ENCODE peak calls at places on chromosomes 2 and 18, in four cellular contexts. L is mesenchymal stem cell, I is H9, G is neuronal stem cell. O is an unnamed sample. For H3K9me3, the result is how much of the 10 kb centered on the place peaks cover.

GRCh38 chr2:15930589-15931513 is 9.5 kb upstream of the MYCN start:
- DNase-seq in L (no peak), I (no peak), G (no peak), O (no peak)

GRCh38 chr2:173555833-173556232 is 201.2 kb downstream of the CDCA7 start:
- DNase-seq in L (no peak), I (no peak), G (no peak), O (no peak)

GRCh38 chr2:111178730-111179405 is 58.2 kb downstream of the BCL2L11 start:
- DNase-seq in L (peak), I (no peak), G (no peak), O (peak)

GRCh38 chr2:112268547-112268946 is 6.8 kb upstream of the ZC3H6 start:
- DNase-seq in L (no peak), I (no peak), G (no peak), O (no peak)

GRCh38 chr18:34639662-34640061 is 70.4 kb upstream of the DTNA start:
- DNase-seq in L (no peak), I (no peak), G (no peak), O (no peak)

GRCh38 chr2:20682166-20682565 is 15.2 kb downstream of the GDF7 start:
- DNase-seq in L (peak), I (peak), G (no peak), O (no peak)

GRCh38 chr2:210028178-210028577 is 25.7 kb downstream of the RPE start:
- DNase-seq in L (no peak), I (no peak), G (no peak), O (no peak)

GRCh38 chr18:46759885-46760284 is 3.0 kb upstream of the ST8SIA5 start:
- DNase-seq in L (no peak), I (no peak), G (no peak), O (no peak)

GRCh38 chr2:229543176-229543873 is 171.0 kb downstream of the DNER start:
- DNase-seq in L (no peak), I (no peak), G (no peak), O (no peak)

GRCh38 chr18:70221156-70221910 is 15.8 kb upstream of the RTTN start:
- DNase-seq in L (no peak), I (peak), G (peak), O (no peak)

GRCh38 chr2:54469484-54470053 is 13.4 kb downstream of the SPTBN1 start:
- DNase-seq in L (no peak), I (no peak), G (no peak), O (no peak)

DNA sequence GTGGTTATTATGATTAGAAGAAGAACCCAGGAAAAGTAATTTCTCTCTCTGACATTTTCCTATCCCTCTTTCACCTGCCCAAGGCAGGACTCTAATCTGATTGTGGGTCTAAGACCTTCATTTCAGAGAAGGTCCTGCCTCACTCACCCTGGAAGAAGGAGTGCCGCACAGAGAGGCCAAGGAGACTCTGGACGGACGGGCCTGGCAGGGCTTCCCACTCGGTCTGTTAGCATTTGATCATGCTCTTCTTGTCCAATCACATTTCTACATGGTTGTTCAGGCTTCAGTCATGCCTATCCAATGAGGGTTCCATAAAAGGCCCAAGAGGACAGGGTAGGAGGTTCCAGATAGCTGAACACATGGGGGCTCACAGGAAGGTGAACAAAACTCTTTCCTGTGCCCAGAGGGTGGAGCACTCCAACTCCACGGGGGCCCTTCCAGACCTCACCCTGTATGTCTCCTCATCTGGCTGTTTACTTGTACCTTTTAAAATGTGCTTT is 27.0 kb downstream of the ZNF892 start:
- DNase-seq in L (no peak), I (no peak), G (no peak), O (no peak)
- H3K9me3 ChIP-seq in L (under half), I (under half), G (under half), O (under half)

GRCh38 chr2:127770973-127771735 is 39.8 kb downstream of the WDR33 start:
- DNase-seq in L (peak), I (no peak), G (no peak), O (peak)
- H3K9ac ChIP-seq in L (peak), I (no peak), G (no peak), O (no peak)

GRCh38 chr2:120818441-120818920 is 82.8 kb downstream of the GLI2 start:
- DNase-seq in L (peak), I (no peak), G (no peak), O (no peak)

GRCh38 chr2:120820885-120821279 is 85.2 kb downstream of the GLI2 start:
- DNase-seq in L (peak), I (no peak), G (no peak), O (no peak)

GRCh38 chr2:120817956-120818325 is 82.3 kb downstream of the GLI2 start:
- DNase-seq in L (no peak), I (no peak), G (no peak), O (no peak)

GRCh38 chr2:120820263-120820884 is 84.7 kb downstream of the GLI2 start:
- DNase-seq in L (peak), I (no peak), G (peak), O (no peak)

DNA sequence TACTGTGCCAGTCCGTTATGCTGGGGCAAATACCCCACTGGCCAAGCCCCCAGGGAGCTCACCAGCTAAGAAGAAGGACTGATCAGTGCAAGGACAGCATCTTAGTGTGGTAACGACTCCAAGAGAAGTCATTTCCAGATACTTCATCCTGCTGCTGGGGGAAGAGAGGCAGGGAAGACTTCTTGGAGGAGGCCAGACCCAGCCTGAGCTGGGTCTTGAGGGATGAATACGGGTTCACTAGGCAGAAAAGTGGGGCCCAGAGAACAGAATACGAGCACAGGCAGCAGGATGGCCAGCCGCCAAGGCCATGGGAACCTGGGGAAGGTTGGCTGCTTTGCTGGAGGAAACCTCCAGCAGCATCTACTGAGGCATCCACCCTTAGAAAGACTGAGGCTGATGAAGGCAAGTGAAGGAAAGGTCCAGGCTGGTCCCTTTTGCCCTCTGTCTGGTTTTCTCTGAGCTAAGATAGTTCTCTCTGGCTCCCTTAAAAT is 84.1 kb downstream of the GLI2 start:
- DNase-seq in L (no peak), I (no peak), G (no peak), O (no peak)
- H2BK5ac ChIP-seq in L (no peak), I (no peak), G (no peak), O (no peak)

DNA sequence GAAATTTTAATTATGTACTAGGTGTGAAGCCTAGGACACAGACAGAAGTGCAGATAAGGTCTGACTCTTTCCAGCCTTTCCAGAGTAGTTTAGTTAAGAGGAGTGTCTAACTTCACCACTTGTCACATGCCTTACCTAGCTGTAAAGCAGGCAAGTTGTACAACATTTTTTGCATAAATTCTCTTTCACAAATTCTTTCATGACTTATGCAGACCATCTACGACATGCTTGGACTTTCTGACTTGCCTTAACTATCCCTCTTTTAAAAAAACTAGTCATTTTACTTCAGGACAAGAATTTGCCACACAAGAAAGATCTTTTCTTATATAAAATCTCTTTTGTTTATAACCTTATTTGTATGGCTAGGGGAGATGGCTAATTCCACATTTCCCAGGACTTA is 1273.6 kb upstream of the SLC39A10 start:
- DNase-seq in L (peak), I (no peak), G (peak), O (peak)
- H3K9me3 ChIP-seq in L (half or more), I (under half), G (under half), O (under half)

GRCh38 chr2:121197369-121198091 is 87.5 kb downstream of the TFCP2L1 start:
- DNase-seq in L (peak), I (no peak), G (no peak), O (peak)
- H3K9ac ChIP-seq in L (peak), I (no peak), G (no peak), O (no peak)

DNA sequence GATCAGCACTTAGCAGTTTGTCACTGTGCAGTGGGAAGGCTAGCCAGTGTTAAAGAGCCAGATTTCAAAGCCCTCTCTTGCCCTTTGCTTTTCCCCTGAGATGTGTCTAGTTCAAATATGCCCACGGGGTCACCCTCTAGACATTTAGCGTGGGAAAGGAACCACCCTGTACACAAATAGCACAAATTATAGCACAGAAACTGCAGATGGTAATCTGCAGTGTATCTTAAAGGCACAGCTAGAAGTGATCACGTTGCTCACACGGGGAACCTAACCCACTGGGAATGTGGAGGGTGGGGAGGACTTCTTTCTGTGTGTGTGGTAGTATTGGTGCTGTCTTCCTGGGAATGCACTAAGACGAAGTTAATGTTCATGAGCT is 131.5 kb downstream of the MAP4K4 start:
- DNase-seq in L (peak), I (no peak), G (no peak), O (no peak)
- H2BK5ac ChIP-seq in L (no peak), I (no peak), G (no peak), O (no peak)

DNA sequence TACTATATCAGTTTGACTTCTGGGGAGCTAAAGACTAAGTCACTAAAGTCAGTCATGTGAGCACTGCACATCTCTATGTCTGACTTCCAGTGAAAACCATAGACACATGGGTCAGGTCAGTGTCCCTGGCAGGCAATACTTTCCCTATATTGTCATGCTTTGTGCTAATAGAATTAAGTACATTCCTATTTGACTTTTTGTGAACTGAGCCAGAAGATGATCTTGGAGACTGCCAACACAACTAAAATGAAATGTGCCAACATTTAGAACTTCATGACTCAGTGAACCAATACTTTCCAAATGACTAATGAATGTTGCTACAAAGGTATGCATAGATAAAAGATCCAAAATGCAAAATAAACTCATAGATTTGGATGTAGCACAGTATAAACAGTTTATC is 820.8 kb upstream of the FAM98A start:
- DNase-seq in L (peak), I (no peak), G (no peak), O (no peak)
- H3K9me3 ChIP-seq in L (under half), I (under half), G (under half), O (under half)

GRCh38 chr2:101524811-101525430 is 50.0 kb upstream of the RFX8 start:
- DNase-seq in L (peak), I (no peak), G (no peak), O (no peak)

GRCh38 chr2:101518470-101519172 is 43.7 kb upstream of the RFX8 start:
- DNase-seq in L (peak), I (peak), G (peak), O (peak)

GRCh38 chr2:101519173-101519492 is 44.2 kb upstream of the RFX8 start:
- DNase-seq in L (no peak), I (no peak), G (no peak), O (no peak)

GRCh38 chr2:101520246-101520645 is 45.3 kb upstream of the RFX8 start:
- DNase-seq in L (peak), I (no peak), G (no peak), O (no peak)

DNA sequence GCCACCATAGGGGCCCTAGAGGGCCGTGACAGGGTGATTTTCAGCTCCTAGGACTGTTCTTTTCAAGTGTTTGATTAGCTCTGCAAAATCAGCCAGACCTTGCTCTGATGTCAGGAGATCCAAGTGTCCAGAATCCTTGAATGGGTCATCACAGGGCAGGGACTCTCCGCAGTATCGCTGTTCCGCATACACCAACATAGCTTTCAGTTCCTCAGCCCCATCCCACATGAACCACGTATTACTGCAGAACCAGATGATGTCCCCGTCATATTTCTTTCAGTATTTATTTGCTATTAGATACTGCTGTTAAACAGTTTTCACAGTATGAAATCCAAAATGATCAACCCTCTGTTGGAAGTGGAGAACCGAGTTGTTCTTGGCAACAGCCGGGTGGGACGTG is 46.6 kb upstream of the RFX8 start:
- DNase-seq in L (no peak), I (no peak), G (no peak), O (no peak)
- H3K9ac ChIP-seq in L (no peak), I (no peak), G (no peak), O (no peak)

GRCh38 chr18:44742741-44743311 is 62.1 kb downstream of the SETBP1 start:
- DNase-seq in L (no peak), I (no peak), G (no peak), O (no peak)
- H2BK5ac ChIP-seq in L (no peak), I (no peak), G (no peak), O (no peak)

GRCh38 chr2:190136825-190137224 is 74.3 kb upstream of the MSTN start:
- DNase-seq in L (no peak), I (no peak), G (no peak), O (no peak)
- H3K9me3 ChIP-seq in L (under half), I (under half), G (under half), O (under half)

O was measured in trophoblast cell.